ENCODE peak calls at places on chromosomes 3 and 15, in nine cellular contexts. F, Q, O, B, K, A, H, Y and G are unnamed samples.

GRCh38 chr15:89150762-89151305 is 62.6 kb downstream of the ABHD2 start:
- DNase-seq in F (no peak), Q (no peak), O (no peak), B (no peak), K (no peak), A (no peak), H (no peak), Y (no peak), G (peak; percentile 52)

GRCh38 chr3:3133490-3133889 is 6.8 kb downstream of the TRNT1 start:
- DNase-seq in F (no peak), Q (no peak), O (no peak), B (no peak), K (no peak), A (no peak), H (no peak), Y (no peak), G (no peak)

GRCh38 chr15:40344217-40344616 is 3.5 kb upstream of the CCDC9B start:
- DNase-seq in F (no peak), Q (no peak), O (no peak), B (peak; percentile 55), K (no peak), A (no peak), H (no peak), Y (no peak), G (no peak)

GRCh38 chr3:157767602-157768001 is 264.4 kb upstream of the VEPH1 start:
- DNase-seq in F (no peak), Q (no peak), O (no peak), B (no peak), K (no peak), A (no peak), H (peak; percentile 51), Y (no peak), G (no peak)

GRCh38 chr3:80549173-80549572 is 781.4 kb upstream of the ROBO1 start:
- DNase-seq in F (no peak), Q (no peak), O (no peak), B (no peak), K (no peak), A (no peak), H (no peak), Y (no peak), G (no peak)

GRCh38 chr15:31202953-31203352 is 101.4 kb upstream of the TRPM1 start:
- DNase-seq in F (no peak), Q (peak; percentile 80), O (no peak), B (no peak), K (no peak), A (no peak), H (no peak), Y (no peak), G (no peak)

GRCh38 chr3:142596726-142597088 is 514 bp downstream of the PLS1 start:
- DNase-seq in F (no peak), Q (no peak), O (no peak), B (no peak), K (no peak), A (no peak), H (no peak), Y (no peak), G (no peak)

GRCh38 chr3:119559441-119559963 is at the start of gene CD80:
- DNase-seq in F (peak; percentile 65), Q (peak; percentile 70), O (peak; percentile 78), B (peak; percentile 65), K (peak; percentile 79), A (peak; percentile 28), H (no peak), Y (peak; percentile 69), G (peak; percentile 62)

GRCh38 chr15:81197255-81197630 is 564 bp downstream of the IL16 start:
- DNase-seq in F (no peak), Q (no peak), O (no peak), B (no peak), K (no peak), A (no peak), H (no peak), Y (no peak), G (no peak)

GRCh38 chr3:127461286-127461685 is 129.2 kb downstream of the TPRA1 start:
- DNase-seq in F (no peak), Q (no peak), O (no peak), B (no peak), K (no peak), A (no peak), H (no peak), Y (no peak), G (no peak)

GRCh38 chr15:22951381-22952280 is 28.5 kb downstream of the CYFIP1 start:
- DNase-seq in F (no peak), Q (no peak), O (no peak), B (no peak), K (no peak), A (no peak), H (no peak), Y (no peak), G (no peak)

GRCh38 chr3:189530822-189531221 is 100.4 kb upstream of the TP63 start:
- DNase-seq in F (no peak), Q (no peak), O (no peak), B (peak; percentile 20), K (no peak), A (no peak), H (no peak), Y (no peak), G (no peak)

GRCh38 chr15:82014989-82015388 is 30.8 kb downstream of the MEX3B start:
- DNase-seq in F (no peak), Q (no peak), O (no peak), B (no peak), K (no peak), A (no peak), H (no peak), Y (no peak), G (no peak)

GRCh38 chr15:34609658-34610057 is 26.2 kb upstream of the GOLGA8B start:
- DNase-seq in F (peak; percentile 6), Q (no peak), O (no peak), B (no peak), K (no peak), A (no peak), H (no peak), Y (no peak), G (no peak)

GRCh38 chr3:138434875-138435772 is 708 bp downstream of the ESYT3 start:
- DNase-seq in F (no peak), Q (no peak), O (no peak), B (peak; percentile 14), K (peak; percentile 47), A (no peak), H (peak; percentile 39), Y (peak; percentile 35), G (peak; percentile 57)

GRCh38 chr3:45927881-45928280 is 15.4 kb upstream of the CXCR6 start:
- DNase-seq in F (no peak), Q (no peak), O (no peak), B (no peak), K (no peak), A (no peak), H (no peak), Y (no peak), G (no peak)

GRCh38 chr3:62876064-62876463 is 848 bp upstream of the CADPS start:
- DNase-seq in F (peak; percentile 10), Q (peak; percentile 87), O (peak; percentile 70), B (peak; percentile 60), K (peak; percentile 85), A (no peak), H (no peak), Y (peak; percentile 87), G (peak; percentile 72)

GRCh38 chr15:67836477-67836876 is 3.4 kb downstream of the RNU6-1 start:
- DNase-seq in F (no peak), Q (peak; percentile 73), O (peak; percentile 65), B (peak; percentile 61), K (no peak), A (peak; percentile 40), H (no peak), Y (peak; percentile 74), G (no peak)

GRCh38 chr3:194658477-194659242 is 13.3 kb downstream of the LSG1 start:
- DNase-seq in F (no peak), Q (no peak), O (no peak), B (peak; percentile 26), K (no peak), A (no peak), H (no peak), Y (no peak), G (no peak)

GRCh38 chr3:194664857-194665256 is 7.1 kb downstream of the LSG1 start:
- DNase-seq in F (no peak), Q (no peak), O (no peak), B (peak; percentile 87), K (no peak), A (no peak), H (no peak), Y (no peak), G (no peak)

GRCh38 chr3:194661946-194662345 is 10.0 kb downstream of the LSG1 start:
- DNase-seq in F (no peak), Q (no peak), O (no peak), B (no peak), K (no peak), A (no peak), H (no peak), Y (no peak), G (no peak)

GRCh38 chr3:194659778-194660177 is 12.2 kb downstream of the LSG1 start:
- DNase-seq in F (no peak), Q (no peak), O (no peak), B (no peak), K (no peak), A (no peak), H (no peak), Y (no peak), G (no peak)

DNA sequence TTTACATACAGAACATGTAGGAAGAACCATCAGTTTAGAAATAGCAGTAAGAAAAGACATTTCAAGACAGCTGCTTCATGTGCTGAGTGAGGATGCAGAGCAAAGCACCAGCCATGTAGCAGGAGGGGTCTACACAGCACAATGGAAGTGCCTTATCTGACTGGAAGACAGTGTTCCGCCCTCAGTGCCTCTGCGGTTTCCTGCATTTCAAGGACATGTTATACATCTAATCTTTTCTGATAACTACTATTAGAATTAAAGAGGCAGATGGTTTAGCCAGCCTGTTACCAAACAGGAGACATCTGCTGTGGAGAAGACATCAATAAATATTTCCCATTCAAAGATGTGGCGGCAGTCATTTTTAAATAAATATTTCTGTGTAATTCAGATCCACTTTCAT is 10.6 kb downstream of the LSG1 start:
- DNase-seq in F (no peak), Q (no peak), O (peak; percentile 48), B (peak; percentile 54), K (no peak), A (no peak), H (no peak), Y (no peak), G (no peak)
- TF ChIP-seq CTCF in F (no peak), Q (no peak), O (no peak), B (no peak), K (no peak), A (no peak), H (no peak), Y (no peak), G (no peak)

GRCh38 chr3:12239301-12239700 is 49.6 kb upstream of the PPARG start:
- DNase-seq in F (no peak), Q (no peak), O (no peak), B (peak; percentile 32), K (no peak), A (no peak), H (no peak), Y (no peak), G (no peak)
- TF ChIP-seq CTCF in F (no peak), Q (no peak), O (no peak), B (no peak), K (no peak), A (no peak), H (no peak), Y (no peak), G (no peak)

GRCh38 chr15:65086680-65087111 is 10.2 kb downstream of the KBTBD13 start:
- DNase-seq in F (no peak), Q (peak; percentile 21), O (no peak), B (no peak), K (no peak), A (no peak), H (no peak), Y (peak; percentile 5), G (no peak)
- TF ChIP-seq CTCF in F (no peak), Q (no peak), O (no peak), B (peak; percentile 25), K (peak; percentile 44), A (no peak), H (peak; percentile 44), Y (peak; percentile 1), G (no peak)

GRCh38 chr3:116316781-116317180 is 128.5 kb downstream of the LSAMP start:
- DNase-seq in F (no peak), Q (no peak), O (no peak), B (no peak), K (no peak), A (no peak), H (no peak), Y (no peak), G (no peak)
- TF ChIP-seq CTCF in F (no peak), Q (no peak), O (no peak), B (no peak), K (no peak), A (no peak), H (no peak), Y (no peak), G (no peak)